ENCODE peak calls at places on chromosomes 6 and 20, in four cellular contexts. D is A549, Z is HepG2, B is K562. U is an unnamed sample.

GRCh38 chr6:132867055-132867454 is 52.7 kb downstream of the RPS12 start:
- DNase-seq in D (no peak), B (no peak), Z (no peak), U (no peak)

GRCh38 chr20:33673411-33674293 is 576 bp downstream of the NECAB3 start:
- DNase-seq in B (peak; percentile 68), Z (no peak), D (peak; percentile 64), U (no peak)

GRCh38 chr6:83868639-83869038 is 9.2 kb downstream of the CYB5R4 start:
- DNase-seq in D (no peak), B (no peak), Z (no peak), U (peak; percentile 21)

GRCh38 chr20:32162367-32162766 is 45.2 kb downstream of the PLAGL2 start:
- DNase-seq in Z (no peak), D (no peak), B (no peak), U (no peak)

GRCh38 chr6:45531999-45532605 is 154.4 kb upstream of the SUPT3H start:
- DNase-seq in D (no peak), Z (no peak), B (no peak), U (no peak)

GRCh38 chr20:2692036-2692885 is at the start of gene EBF4:
- DNase-seq in B (peak; percentile 90), Z (no peak), D (peak; percentile 69), U (peak; percentile 31)

GRCh38 chr6:170205126-170205525 is 85.8 kb downstream of the DLL1 start:
- DNase-seq in Z (no peak), D (no peak), B (no peak), U (no peak)

GRCh38 chr20:37342231-37343177 is 3.4 kb upstream of the SRC start:
- DNase-seq in D (peak; percentile 48), Z (peak; percentile 82), B (no peak), U (no peak)

GRCh38 chr6:108966855-108967755 is 118.9 kb downstream of the ARMC2 start:
- DNase-seq in Z (peak; percentile 43), B (no peak), D (no peak), U (peak; percentile 28)

GRCh38 chr6:132937466-132937906 is 123.1 kb downstream of the RPS12 start:
- DNase-seq in Z (peak; percentile 62), D (peak; percentile 8), B (peak; percentile 14), U (peak; percentile 56)

DNA sequence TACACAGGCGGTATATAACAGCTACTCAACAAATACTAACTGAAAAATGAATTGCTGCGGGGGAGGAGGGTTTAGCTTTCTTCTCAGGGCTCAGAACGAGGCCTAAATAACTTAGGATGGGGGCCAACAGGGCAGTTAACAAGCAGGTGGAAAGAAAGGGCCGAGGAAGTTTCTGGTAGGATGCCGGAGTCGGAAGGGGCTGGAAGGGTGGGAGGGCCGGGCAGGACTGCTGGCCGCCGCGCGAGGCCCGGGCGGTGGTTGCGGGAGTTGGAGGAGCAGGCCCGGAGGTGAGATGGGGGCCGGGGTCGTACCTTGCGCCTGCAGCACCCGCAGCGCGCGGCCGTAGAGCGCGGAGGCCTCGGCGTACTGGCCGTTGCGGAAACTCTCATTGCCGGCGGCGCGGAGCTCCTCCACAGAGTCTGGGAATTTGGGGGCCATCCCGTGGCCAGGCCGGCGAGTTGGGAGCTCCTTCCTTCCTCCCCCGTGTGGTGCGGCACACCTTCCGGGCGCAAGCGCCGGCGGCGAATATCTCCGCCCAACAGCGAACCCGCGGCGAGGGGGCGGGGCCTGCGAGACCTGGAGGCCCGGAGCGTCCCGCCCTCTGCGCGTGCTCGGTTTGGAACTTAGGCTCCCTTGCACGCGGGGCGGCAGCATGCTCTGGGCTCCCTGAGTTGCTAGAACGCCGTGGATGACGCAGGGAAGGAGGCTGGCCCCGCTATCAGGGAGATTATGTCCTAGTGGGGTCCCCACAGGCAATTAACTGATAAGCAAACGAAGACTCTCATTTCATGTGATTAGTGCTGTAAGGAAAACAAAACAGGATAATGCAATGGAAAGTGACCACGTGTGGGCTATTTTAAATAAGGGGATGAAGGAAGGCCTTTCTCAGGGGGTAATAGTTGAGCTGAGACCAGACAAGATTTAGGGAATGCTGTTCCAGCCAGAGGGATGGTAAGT is at the start of gene TOMM34:
- DNase-seq in B (peak; percentile 96), D (peak; percentile 96), Z (peak; percentile 94), U (peak; percentile 90)
- TF ChIP-seq POLR2A in B (peak; percentile 90), D (peak; percentile 77), Z (peak; percentile 97), U (peak; percentile 85)

GRCh38 chr6:87333591-87334181 is 4.6 kb upstream of the GJB7 start:
- DNase-seq in D (no peak), Z (no peak), B (no peak), U (no peak)
- H3K4me2 ChIP-seq in D (no peak overlapping the region), Z (no peak overlapping the region), B (no peak overlapping the region), U (no peak overlapping the region)

DNA sequence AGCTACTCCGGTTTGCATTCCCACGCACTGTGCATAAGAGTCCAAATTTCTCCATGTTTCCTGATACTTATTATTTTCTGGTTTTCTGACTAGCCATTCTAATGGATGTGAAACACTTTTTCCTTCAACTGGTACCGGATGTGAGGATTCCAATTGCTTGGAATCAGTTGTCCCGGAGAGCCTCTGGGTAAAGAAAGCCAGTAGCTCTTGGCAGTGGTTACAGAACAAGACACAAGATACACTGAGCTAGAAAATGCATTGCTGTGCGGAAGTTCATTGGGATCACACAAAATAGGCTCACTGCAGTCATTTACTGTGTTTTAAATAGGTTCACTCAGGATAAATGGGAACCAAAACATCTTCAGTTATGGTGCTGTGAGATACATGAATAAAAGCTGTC is 54.6 kb upstream of the RNF182 start:
- DNase-seq in Z (no peak), D (no peak), B (no peak), U (no peak)
- TF ChIP-seq JUN in Z (no peak), D (no peak), B (no peak), U (no peak)

GRCh38 chr6:135191508-135192255 is 10.6 kb downstream of the MYB start:
- DNase-seq in B (peak; percentile 41), D (no peak), Z (no peak), U (no peak)

GRCh38 chr6:135195045-135195444 is 13.9 kb downstream of the MYB start:
- DNase-seq in D (no peak), Z (no peak), B (no peak), U (no peak)

GRCh38 chr6:135193221-135193620 is 12.1 kb downstream of the MYB start:
- DNase-seq in D (no peak), Z (no peak), B (no peak), U (no peak)

GRCh38 chr6:135195522-135195921 is 14.4 kb downstream of the MYB start:
- DNase-seq in Z (no peak), D (no peak), B (peak; percentile 23), U (no peak)

GRCh38 chr6:135192256-135193174 is 11.4 kb downstream of the MYB start:
- DNase-seq in D (no peak), B (peak; percentile 39), Z (no peak), U (no peak)
- TF ChIP-seq POLR2A in D (no peak), B (peak; percentile 62), Z (no peak), U (no peak)

U was measured in endothelial cell of umbilical vein.